ENCODE peak calls at places on chromosomes 4 and X, in six cellular contexts. H, S, C, A, D and G are unnamed samples.
A peak's percentile ranks its signal among the peaks of the same experiment; 100 is the strongest.

GRCh38 chr4:102535398-102536082 is 34.4 kb downstream of the NFKB1 start:
- DNase-seq in H (no peak), S (no peak), C (no peak), A (no peak), D (no peak), G (no peak)

GRCh38 chrX:29813174-29813573 is 402.2 kb upstream of the MAGEB2 start:
- DNase-seq in H (no peak), S (no peak), C (no peak), A (no peak), D (no peak), G (no peak)

GRCh38 chr4:45954280-45954679 is 169.6 kb downstream of the GABRG1 start:
- DNase-seq in H (no peak), S (no peak), C (no peak), A (no peak), D (no peak), G (no peak)

GRCh38 chr4:38911257-38911656 is 43.7 kb downstream of the FAM114A1 start:
- DNase-seq in H (no peak), S (no peak), C (no peak), A (no peak), D (no peak), G (no peak)

GRCh38 chrX:72142931-72143709 is 11.4 kb upstream of the RTL5 start:
- DNase-seq in H (no peak), S (no peak), C (no peak), A (no peak), D (no peak), G (no peak)

GRCh38 chrX:47556045-47556623 is 4.9 kb upstream of the ARAF start:
- DNase-seq in H (no peak), S (peak; percentile 89), C (peak; percentile 95), A (peak; percentile 80), D (peak; percentile 94), G (no peak)

GRCh38 chr4:176273741-176274140 is 4.7 kb upstream of the ASB5 start:
- DNase-seq in H (no peak), S (no peak), C (peak; percentile 42), A (no peak), D (no peak), G (no peak)

GRCh38 chrX:131792789-131793462 is 230.2 kb upstream of the STK26 start:
- DNase-seq in H (no peak), S (peak; percentile 89), C (no peak), A (no peak), D (peak; percentile 88), G (no peak)

GRCh38 chrX:72053508-72053907 is 78.2 kb downstream of the RTL5 start:
- DNase-seq in H (no peak), S (no peak), C (no peak), A (no peak), D (no peak), G (no peak)

GRCh38 chrX:46582325-46582724 is 8.8 kb downstream of the CHST7 start:
- DNase-seq in H (peak; percentile 28), S (no peak), C (no peak), A (no peak), D (no peak), G (no peak)

GRCh38 chr4:184506527-184507121 is 32.3 kb upstream of the IRF2 start:
- DNase-seq in H (no peak), S (no peak), C (peak; percentile 70), A (no peak), D (peak; percentile 89), G (peak; percentile 39)

GRCh38 chrX:133307637-133308485 is 89.7 kb upstream of the TFDP3 start:
- DNase-seq in H (no peak), S (no peak), C (no peak), A (peak; percentile 6), D (no peak), G (no peak)

GRCh38 chr4:79661196-79661595 is 253.2 kb upstream of the GK2 start:
- DNase-seq in H (no peak), S (no peak), C (no peak), A (no peak), D (no peak), G (no peak)

GRCh38 chr4:151329217-151330007 is 4.0 kb upstream of the SH3D19 start:
- DNase-seq in H (no peak), S (no peak), C (no peak), A (no peak), D (no peak), G (no peak)

GRCh38 chr4:111689214-111689613 is 456.0 kb upstream of the FAM241A start:
- DNase-seq in H (no peak), S (no peak), C (no peak), A (no peak), D (no peak), G (no peak)

GRCh38 chr4:54061873-54062272 is 2.5 kb downstream of the CHIC2 start:
- DNase-seq in H (no peak), S (no peak), C (no peak), A (no peak), D (no peak), G (no peak)
- TF ChIP-seq POLR2A in H (no peak), S (no peak), C (no peak), A (no peak), D (no peak), G (no peak)

GRCh38 chr4:88693792-88694191 is 3.8 kb downstream of the NAP1L5 start:
- DNase-seq in H (no peak), S (peak; percentile 27), C (no peak), A (no peak), D (no peak), G (no peak)
- TF ChIP-seq POLR2AphosphoS5 in H (no peak), S (no peak), C (no peak), A (no peak), D (no peak), G (no peak)

GRCh38 chr4:140153744-140154571 is at the start of gene MAML3:
- DNase-seq in H (peak; percentile 90), S (peak; percentile 96), C (peak; percentile 98), A (peak; percentile 77), D (peak; percentile 96), G (peak; percentile 37)
- TF ChIP-seq POLR2A in H (no peak), S (no peak), C (peak; percentile 42), A (peak; percentile 36), D (peak; percentile 81), G (no peak)

DNA sequence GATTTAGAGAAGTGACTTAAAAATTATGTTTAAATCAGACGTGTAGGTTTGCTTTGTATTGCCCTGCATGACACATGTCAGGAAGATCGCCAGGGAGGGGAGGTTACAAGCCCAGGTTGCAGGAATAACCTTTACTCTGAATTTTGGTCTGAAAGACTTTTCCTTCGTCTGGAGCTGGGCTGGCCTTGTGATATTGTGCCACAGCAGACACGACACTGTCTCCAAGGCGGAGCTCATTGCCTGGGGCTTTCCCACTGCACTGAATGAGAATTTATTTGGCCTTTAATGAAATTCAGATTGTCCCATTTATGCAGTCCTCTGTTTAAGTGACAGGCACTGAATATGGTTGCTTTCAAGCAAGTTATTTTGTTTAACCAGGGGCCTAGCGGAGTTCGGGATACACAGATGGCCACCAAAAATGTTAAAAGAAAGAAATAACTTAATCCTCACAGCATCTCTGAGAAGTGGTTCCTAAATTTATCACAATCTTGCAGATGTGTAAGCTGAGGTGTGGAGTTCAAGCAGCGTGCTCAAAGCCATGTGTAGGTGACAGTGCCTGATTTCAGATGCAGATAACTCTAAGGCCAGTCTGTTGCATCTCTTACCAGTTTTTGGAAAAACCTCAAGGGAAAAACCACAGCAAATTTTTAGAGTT is 45.2 kb downstream of the RHOH start:
- DNase-seq in H (no peak), S (no peak), C (no peak), A (no peak), D (no peak), G (no peak)
- TF ChIP-seq POLR2AphosphoS5 in H (no peak), S (no peak), C (no peak), A (no peak), D (no peak), G (no peak)

GRCh38 chr4:173509031-173510001 is 20.7 kb downstream of the HAND2 start:
- DNase-seq in H (no peak), S (no peak), C (no peak), A (no peak), D (no peak), G (no peak)
- TF ChIP-seq POLR2A in H (no peak), S (no peak), C (no peak), A (no peak), D (no peak), G (no peak)

DNA sequence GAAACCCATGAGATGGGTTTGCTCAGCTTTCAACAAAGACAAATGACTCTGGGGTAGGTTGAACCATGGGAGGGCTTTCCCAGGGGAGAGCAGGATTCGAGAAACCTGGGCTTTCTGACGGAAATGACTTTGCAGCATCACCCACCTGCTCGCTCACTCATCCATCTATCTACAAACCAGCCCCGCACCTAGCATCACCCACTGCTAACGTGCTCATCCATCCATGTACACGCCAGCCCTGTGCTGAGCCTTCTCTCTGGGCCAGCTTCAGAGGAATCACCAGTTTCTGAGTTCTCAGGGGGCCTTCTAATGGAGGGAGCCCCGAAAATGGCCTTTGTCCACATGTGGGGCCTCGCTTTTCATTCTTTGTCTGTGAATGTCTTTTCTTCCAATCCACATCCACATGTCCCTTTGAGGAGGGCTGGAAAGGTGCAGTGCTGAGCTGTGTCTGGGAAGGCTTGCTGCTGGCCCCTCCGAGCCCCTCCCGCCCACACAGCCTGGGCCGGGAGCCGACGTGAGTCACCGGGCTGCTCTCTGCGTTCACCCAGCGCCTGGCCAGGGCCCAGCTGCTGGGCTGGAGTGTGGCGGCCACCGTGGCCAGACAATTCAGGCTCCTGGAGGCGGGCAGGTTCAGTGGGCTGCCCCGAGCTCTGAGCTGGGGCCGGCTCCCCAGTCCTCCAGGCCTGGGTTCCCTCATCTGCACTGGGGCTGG is 14.7 kb downstream of the SORCS2 start:
- DNase-seq in H (no peak), S (peak; percentile 64), C (no peak), A (peak; percentile 60), D (no peak), G (no peak)
- TF ChIP-seq POLR2AphosphoS5 in H (peak; percentile 22), S (no peak), C (peak; percentile 59), A (no peak), D (no peak), G (no peak)

GRCh38 chrX:66018585-66019309 is 21.1 kb downstream of the VSIG4 start:
- DNase-seq in H (no peak), S (no peak), C (no peak), A (no peak), D (no peak), G (no peak)
- TF ChIP-seq POLR2A in H (no peak), S (no peak), C (no peak), A (peak; percentile 66), D (no peak), G (no peak)